ENCODE peak calls at places on chromosomes 12 and 14, in six cellular contexts. G, T, L, P, E and A are unnamed samples.

GRCh38 chr12:57722716-57723629 is 15.6 kb downstream of the AGAP2 start:
- DNase-seq in G (no peak), T (no peak), L (no peak), P (no peak), E (peak; percentile 41), A (no peak)

GRCh38 chr12:28583771-28584261 is 393.6 kb downstream of the CCDC91 start:
- DNase-seq in G (peak; percentile 94), T (no peak), L (no peak), P (no peak), E (no peak), A (no peak)

GRCh38 chr12:52777566-52777965 is 421 bp upstream of the KRT76 start:
- DNase-seq in G (no peak), T (no peak), L (no peak), P (no peak), E (no peak), A (no peak)

GRCh38 chr14:66330916-66331315 is 155.3 kb upstream of the CCDC196 start:
- DNase-seq in G (no peak), T (no peak), L (no peak), P (peak; percentile 68), E (no peak), A (no peak)

GRCh38 chr12:52280319-52280795 is 5.9 kb downstream of the KRT86 start:
- DNase-seq in G (no peak), T (no peak), L (peak; percentile 47), P (no peak), E (peak; percentile 38), A (no peak)

GRCh38 chr12:67019070-67019469 is 250.1 kb upstream of the CAND1 start:
- DNase-seq in G (peak; percentile 32), T (no peak), L (no peak), P (no peak), E (peak; percentile 56), A (no peak)

GRCh38 chr12:6774557-6775062 is 2.3 kb downstream of the LAG3 start:
- DNase-seq in G (no peak), T (no peak), L (no peak), P (no peak), E (no peak), A (no peak)

GRCh38 chr12:67909091-67909531 is 80.1 kb upstream of the IFNG-AS1 start:
- DNase-seq in G (no peak), T (no peak), L (no peak), P (no peak), E (no peak), A (no peak)

GRCh38 chr12:5391638-5392037 is 40.3 kb upstream of the NTF3 start:
- DNase-seq in G (no peak), T (no peak), L (no peak), P (no peak), E (peak; percentile 60), A (no peak)

GRCh38 chr12:48813464-48814312 is 4.6 kb upstream of the CACNB3 start:
- DNase-seq in G (no peak), T (no peak), L (no peak), P (no peak), E (peak; percentile 88), A (no peak)

GRCh38 chr12:8637244-8637643 is 24.6 kb upstream of the AICDA start:
- DNase-seq in G (no peak), T (no peak), L (no peak), P (no peak), E (peak; percentile 73), A (no peak)

GRCh38 chr12:2016862-2017723 is 12.8 kb upstream of the DCP1B start:
- DNase-seq in G (peak; percentile 31), T (no peak), L (no peak), P (no peak), E (no peak), A (no peak)

GRCh38 chr14:93936245-93936644 is 9.1 kb downstream of the FAM181A start:
- DNase-seq in G (peak; percentile 78), T (no peak), L (no peak), P (no peak), E (peak; percentile 85), A (peak; percentile 61)

GRCh38 chr12:88571543-88571942 is 8.7 kb downstream of the KITLG start:
- DNase-seq in G (no peak), T (no peak), L (no peak), P (no peak), E (no peak), A (no peak)